ENCODE peak calls at places on chromosomes 5 and 9, in five cellular contexts. One of them, this sample, is unnamed.

GRCh38 chr5:71778678-71779276 is 59.7 kb downstream of the CARTPT start:
- DNase-seq in NCI-H748 treated with DMSO at 0.1 percent for 48 hours: peak
- DNase-seq in activated T-helper 1 cell treated with anti-CD3 and anti-CD28 coated beads, Interleukin-12 subunit alpha, Interleukin-12 subunit beta, Interleukin-2, Interleukin-4 antibody, amounts not matched to agents 30 ng/mL and 10 ng/mL and 1 ng/mL, durations not matched to agents 14 hours and 24 hours and 36 hours: no peak
- DNase-seq in HuH-7: no peak
- DNase-seq in RPMI7951: peak
- DNase-seq in this sample: no peak

GRCh38 chr5:141876628-141877477 is 1.4 kb downstream of the PCDH1 start:
- DNase-seq in HuH-7: no peak
- DNase-seq in RPMI7951: no peak
- DNase-seq in NCI-H748 treated with DMSO at 0.1 percent for 48 hours: peak
- DNase-seq in activated T-helper 1 cell treated with anti-CD3 and anti-CD28 coated beads, Interleukin-12 subunit alpha, Interleukin-12 subunit beta, Interleukin-2, Interleukin-4 antibody, amounts not matched to agents 30 ng/mL and 10 ng/mL and 1 ng/mL, durations not matched to agents 14 hours and 24 hours and 36 hours: no peak
- DNase-seq in this sample: no peak

GRCh38 chr5:72955143-72955767 is 586 bp upstream of the FCHO2 start:
- DNase-seq in NCI-H748 treated with DMSO at 0.1 percent for 48 hours: no peak
- DNase-seq in RPMI7951: no peak
- DNase-seq in HuH-7: peak
- DNase-seq in activated T-helper 1 cell treated with anti-CD3 and anti-CD28 coated beads, Interleukin-12 subunit alpha, Interleukin-12 subunit beta, Interleukin-2, Interleukin-4 antibody, amounts not matched to agents 30 ng/mL and 10 ng/mL and 1 ng/mL, durations not matched to agents 14 hours and 24 hours and 36 hours: no peak
- DNase-seq in this sample: no peak

GRCh38 chr5:176891331-176891958 is 7.7 kb downstream of the HK3 start:
- DNase-seq in HuH-7: no peak
- DNase-seq in NCI-H748 treated with DMSO at 0.1 percent for 48 hours: no peak
- DNase-seq in activated T-helper 1 cell treated with anti-CD3 and anti-CD28 coated beads, Interleukin-12 subunit alpha, Interleukin-12 subunit beta, Interleukin-2, Interleukin-4 antibody, amounts not matched to agents 30 ng/mL and 10 ng/mL and 1 ng/mL, durations not matched to agents 14 hours and 24 hours and 36 hours: no peak
- DNase-seq in RPMI7951: no peak
- DNase-seq in this sample: no peak

GRCh38 chr5:16539169-16539666 is 73.6 kb upstream of the ZNF622 start:
- DNase-seq in HuH-7: peak
- DNase-seq in RPMI7951: peak
- DNase-seq in NCI-H748 treated with DMSO at 0.1 percent for 48 hours: no peak
- DNase-seq in activated T-helper 1 cell treated with anti-CD3 and anti-CD28 coated beads, Interleukin-12 subunit alpha, Interleukin-12 subunit beta, Interleukin-2, Interleukin-4 antibody, amounts not matched to agents 30 ng/mL and 10 ng/mL and 1 ng/mL, durations not matched to agents 14 hours and 24 hours and 36 hours: no peak
- DNase-seq in this sample: no peak

GRCh38 chr5:90940227-90940995 is 381.8 kb downstream of the ADGRV1 start:
- DNase-seq in HuH-7: no peak
- DNase-seq in NCI-H748 treated with DMSO at 0.1 percent for 48 hours: peak
- DNase-seq in RPMI7951: peak
- DNase-seq in activated T-helper 1 cell treated with anti-CD3 and anti-CD28 coated beads, Interleukin-12 subunit alpha, Interleukin-12 subunit beta, Interleukin-2, Interleukin-4 antibody, amounts not matched to agents 30 ng/mL and 10 ng/mL and 1 ng/mL, durations not matched to agents 14 hours and 24 hours and 36 hours: peak
- DNase-seq in this sample: peak

GRCh38 chr5:171437286-171437821 is 17.9 kb downstream of the FGF18 start:
- DNase-seq in NCI-H748 treated with DMSO at 0.1 percent for 48 hours: no peak
- DNase-seq in activated T-helper 1 cell treated with anti-CD3 and anti-CD28 coated beads, Interleukin-12 subunit alpha, Interleukin-12 subunit beta, Interleukin-2, Interleukin-4 antibody, amounts not matched to agents 30 ng/mL and 10 ng/mL and 1 ng/mL, durations not matched to agents 14 hours and 24 hours and 36 hours: no peak
- DNase-seq in RPMI7951: no peak
- DNase-seq in HuH-7: no peak
- DNase-seq in this sample: no peak

GRCh38 chr9:75824816-75825568 is 65.5 kb upstream of the PCSK5 start:
- DNase-seq in RPMI7951: no peak
- DNase-seq in HuH-7: no peak
- DNase-seq in activated T-helper 1 cell treated with anti-CD3 and anti-CD28 coated beads, Interleukin-12 subunit alpha, Interleukin-12 subunit beta, Interleukin-2, Interleukin-4 antibody, amounts not matched to agents 30 ng/mL and 10 ng/mL and 1 ng/mL, durations not matched to agents 14 hours and 24 hours and 36 hours: no peak
- DNase-seq in NCI-H748 treated with DMSO at 0.1 percent for 48 hours: no peak
- DNase-seq in this sample: no peak

GRCh38 chr9:116074658-116075057 is 78.9 kb upstream of the PAPPA start:
- DNase-seq in NCI-H748 treated with DMSO at 0.1 percent for 48 hours: no peak
- DNase-seq in activated T-helper 1 cell treated with anti-CD3 and anti-CD28 coated beads, Interleukin-12 subunit alpha, Interleukin-12 subunit beta, Interleukin-2, Interleukin-4 antibody, amounts not matched to agents 30 ng/mL and 10 ng/mL and 1 ng/mL, durations not matched to agents 14 hours and 24 hours and 36 hours: no peak
- DNase-seq in RPMI7951: no peak
- DNase-seq in HuH-7: no peak
- DNase-seq in this sample: no peak

GRCh38 chr5:62689599-62690368 is 111.2 kb downstream of the LRRC70 start:
- DNase-seq in NCI-H748 treated with DMSO at 0.1 percent for 48 hours: no peak
- DNase-seq in HuH-7: no peak
- DNase-seq in RPMI7951: no peak
- DNase-seq in activated T-helper 1 cell treated with anti-CD3 and anti-CD28 coated beads, Interleukin-12 subunit alpha, Interleukin-12 subunit beta, Interleukin-2, Interleukin-4 antibody, amounts not matched to agents 30 ng/mL and 10 ng/mL and 1 ng/mL, durations not matched to agents 14 hours and 24 hours and 36 hours: no peak
- DNase-seq in this sample: no peak

GRCh38 chr9:15697459-15697858 is 144.6 kb downstream of the CCDC171 start:
- DNase-seq in NCI-H748 treated with DMSO at 0.1 percent for 48 hours: no peak
- DNase-seq in activated T-helper 1 cell treated with anti-CD3 and anti-CD28 coated beads, Interleukin-12 subunit alpha, Interleukin-12 subunit beta, Interleukin-2, Interleukin-4 antibody, amounts not matched to agents 30 ng/mL and 10 ng/mL and 1 ng/mL, durations not matched to agents 14 hours and 24 hours and 36 hours: no peak
- DNase-seq in HuH-7: no peak
- DNase-seq in RPMI7951: peak
- DNase-seq in this sample: no peak

GRCh38 chr5:89967806-89968444 is 441.6 kb downstream of the CETN3 start:
- DNase-seq in HuH-7: no peak
- DNase-seq in activated T-helper 1 cell treated with anti-CD3 and anti-CD28 coated beads, Interleukin-12 subunit alpha, Interleukin-12 subunit beta, Interleukin-2, Interleukin-4 antibody, amounts not matched to agents 30 ng/mL and 10 ng/mL and 1 ng/mL, durations not matched to agents 14 hours and 24 hours and 36 hours: no peak
- DNase-seq in NCI-H748 treated with DMSO at 0.1 percent for 48 hours: no peak
- DNase-seq in RPMI7951: peak
- DNase-seq in this sample: no peak